ENCODE peak calls at places on chromosomes 16 and 17, in four cellular contexts. Z, P, I and O are unnamed samples.

GRCh38 chr16:14037960-14038359 is 33.2 kb upstream of the MRTFB start:
- DNase-seq in Z (no peak), P (no peak), I (no peak), O (no peak)

GRCh38 chr16:28897826-28898225 is 19.5 kb downstream of the ATP2A1 start:
- DNase-seq in Z (no peak), P (no peak), I (no peak), O (no peak)

GRCh38 chr17:21167303-21167702 is 40.5 kb downstream of the DHRS7B start:
- DNase-seq in Z (no peak), P (peak; percentile 5), I (no peak), O (no peak)

GRCh38 chr17:35731239-35731931 is at the start of gene RASL10B:
- DNase-seq in Z (peak; percentile 92), P (peak; percentile 31), I (no peak), O (peak; percentile 28)

GRCh38 chr17:79505199-79505598 is 105.7 kb downstream of the RBFOX3 start:
- DNase-seq in Z (no peak), P (no peak), I (no peak), O (no peak)

GRCh38 chr16:17233301-17234002 is 237.3 kb downstream of the XYLT1 start:
- DNase-seq in Z (no peak), P (no peak), I (no peak), O (no peak)

GRCh38 chr17:68498479-68499326 is 13.5 kb upstream of the PRKAR1A start:
- DNase-seq in Z (no peak), P (no peak), I (no peak), O (peak; percentile 18)

GRCh38 chr16:85557083-85557975 is 55.8 kb upstream of the GSE1 start:
- DNase-seq in Z (peak; percentile 71), P (no peak), I (no peak), O (no peak)

GRCh38 chr17:28897769-28898259 is 281 bp upstream of the FLOT2 start:
- DNase-seq in Z (no peak), P (no peak), I (no peak), O (peak; percentile 37)

GRCh38 chr16:3058173-3059030 is 7.0 kb upstream of the IL32 start:
- DNase-seq in Z (peak; percentile 61), P (no peak), I (no peak), O (no peak)

GRCh38 chr17:1627987-1628855 is at the start of gene SLC43A2:
- DNase-seq in Z (peak; percentile 86), P (peak; percentile 70), I (no peak), O (peak; percentile 83)

GRCh38 chr17:79808763-79809529 is 12.1 kb upstream of the CBX8 start:
- DNase-seq in Z (no peak), P (no peak), I (no peak), O (no peak)

GRCh38 chr17:35089846-35090193 is 26.3 kb upstream of the RFFL start:
- DNase-seq in Z (peak; percentile 39), P (peak; percentile 34), I (no peak), O (peak; percentile 54)

GRCh38 chr17:80566054-80566400 is 21.4 kb downstream of the RPTOR start:
- DNase-seq in Z (no peak), P (no peak), I (no peak), O (no peak)

GRCh38 chr16:65855171-65856145 is 511.0 kb upstream of the CDH5 start:
- DNase-seq in Z (no peak), P (no peak), I (no peak), O (no peak)
- H3K4me1 ChIP-seq in Z (no peaks in the 10 kb centered on the region), P (no peaks in the 10 kb centered on the region), I (no peaks in the 10 kb centered on the region), O (no peaks in the 10 kb centered on the region)

GRCh38 chr16:71723537-71724319 is 773 bp downstream of the PHLPP2 start:
- DNase-seq in Z (peak; percentile 95), P (peak; percentile 49), I (no peak), O (peak; percentile 75)
- TF ChIP-seq FOS in Z (no peak), P (no peak), I (no peak), O (no peak)

GRCh38 chr17:74454197-74455024 is 12.0 kb upstream of the CD300A start:
- DNase-seq in Z (no peak), P (peak; percentile 29), I (no peak), O (peak; percentile 46)
- TF ChIP-seq POLR2A in Z (peak; percentile 47), P (no peak), I (no peak), O (no peak)

DNA sequence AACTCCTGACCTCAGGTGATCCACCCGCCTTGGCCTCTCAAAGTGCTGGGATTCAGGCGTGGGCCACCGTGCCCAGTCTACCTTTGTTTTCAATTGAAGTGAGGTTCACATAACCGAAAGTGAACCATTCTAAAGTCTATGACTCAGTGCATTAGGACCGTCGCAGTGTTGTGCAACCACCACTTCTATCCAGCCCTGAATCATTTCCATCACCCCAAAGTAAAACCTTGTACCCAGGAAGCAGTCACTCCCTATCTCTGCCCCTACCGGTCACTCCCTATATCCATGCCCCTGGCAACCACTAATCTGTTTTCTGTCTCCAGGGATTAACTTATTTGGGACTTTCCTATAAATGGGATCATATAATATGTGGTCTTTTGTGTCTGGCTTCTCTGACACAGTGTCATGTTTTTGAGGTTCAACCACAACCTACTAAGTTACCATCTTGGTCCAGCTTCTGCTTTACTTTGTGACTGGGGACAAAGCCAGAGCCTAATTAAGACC is 28.3 kb upstream of the CDC42EP4 start:
- DNase-seq in Z (no peak), P (peak; percentile 95), I (peak; percentile 42), O (no peak)
- H3K4me1 ChIP-seq in Z (peaks cover 19% of the 10 kb centered on the region), P (peaks cover 58% of the 10 kb centered on the region), I (no peaks in the 10 kb centered on the region), O (peaks cover 8% of the 10 kb centered on the region)

GRCh38 chr17:73419896-73420295 is 108.1 kb upstream of the CDC42EP4 start:
- DNase-seq in Z (no peak), P (peak; percentile 4), I (no peak), O (no peak)

GRCh38 chr17:73419051-73419450 is 107.2 kb upstream of the CDC42EP4 start:
- DNase-seq in Z (no peak), P (no peak), I (no peak), O (no peak)

GRCh38 chr17:73414171-73414955 is 102.6 kb upstream of the CDC42EP4 start:
- DNase-seq in Z (no peak), P (no peak), I (no peak), O (no peak)

GRCh38 chr17:73412914-73413313 is 101.1 kb upstream of the CDC42EP4 start:
- DNase-seq in Z (no peak), P (no peak), I (no peak), O (no peak)

DNA sequence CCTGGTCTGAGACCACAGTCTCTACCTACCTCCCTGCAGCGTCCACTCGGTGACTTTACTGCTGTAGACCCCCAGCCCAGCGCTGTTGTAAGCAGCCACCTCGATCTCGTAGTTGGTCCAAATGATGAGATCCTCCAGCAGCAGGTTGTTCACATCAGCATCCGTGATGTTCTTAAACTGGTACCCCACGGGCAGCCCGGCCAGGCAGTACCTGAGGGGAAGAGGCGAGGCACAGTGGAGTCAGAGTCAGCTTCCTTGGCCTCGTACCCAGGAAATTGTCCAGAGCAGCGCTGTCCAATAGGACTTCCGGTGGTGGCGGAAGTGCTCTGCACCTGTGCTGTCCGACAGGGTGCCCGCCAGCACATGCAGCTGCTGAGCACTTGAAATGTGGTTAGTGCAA is 104.0 kb upstream of the CDC42EP4 start:
- DNase-seq in Z (no peak), P (no peak), I (no peak), O (no peak)
- TF ChIP-seq FOS in Z (no peak), P (no peak), I (no peak), O (no peak)

GRCh38 chr16:24118126-24118821 is 137.9 kb upstream of the CACNG3 start:
- DNase-seq in Z (no peak), P (no peak), I (no peak), O (no peak)
- TF ChIP-seq POLR2A in Z (no peak), P (no peak), I (no peak), O (no peak)

DNA sequence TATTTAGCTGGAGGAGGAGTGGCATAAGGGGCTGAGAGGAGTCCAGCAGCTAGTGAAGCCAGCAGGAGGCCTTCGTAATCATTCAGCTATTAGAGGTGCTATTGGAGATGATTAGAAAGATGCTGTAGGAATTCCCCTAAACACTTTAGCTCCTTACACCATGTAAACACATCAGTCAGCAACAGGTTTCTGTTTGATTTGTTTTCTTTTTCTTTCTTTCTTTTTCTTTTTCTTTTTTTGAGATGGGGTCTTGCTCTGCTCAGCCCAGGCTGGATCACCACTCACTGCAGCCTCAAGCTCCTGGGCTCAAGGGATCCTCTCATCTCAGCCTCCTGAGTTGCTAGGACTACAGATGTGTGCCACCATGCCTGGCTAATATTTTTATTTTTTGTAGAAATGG is 10.6 kb upstream of the SEPHS2 start:
- DNase-seq in Z (no peak), P (no peak), I (no peak), O (no peak)
- H3K4me1 ChIP-seq in Z (peaks cover 12% of the 10 kb centered on the region), P (no peaks in the 10 kb centered on the region), I (peaks cover 52% of the 10 kb centered on the region), O (no peaks in the 10 kb centered on the region)

GRCh38 chr17:70365098-70365583 is 195.8 kb downstream of the KCNJ2 start:
- DNase-seq in Z (no peak), P (peak; percentile 78), I (peak; percentile 71), O (peak; percentile 10)
- TF ChIP-seq FOS in Z (no peak), P (no peak), I (no peak), O (no peak)

GRCh38 chr17:41647038-41647813 is 22.9 kb upstream of the KRT17 start:
- DNase-seq in Z (no peak), P (no peak), I (no peak), O (no peak)

GRCh38 chr17:41649923-41650519 is 25.6 kb upstream of the KRT17 start:
- DNase-seq in Z (no peak), P (no peak), I (no peak), O (no peak)

GRCh38 chr17:41650794-41651624 is 26.6 kb upstream of the KRT17 start:
- DNase-seq in Z (no peak), P (no peak), I (no peak), O (no peak)

GRCh38 chr17:41647940-41648410 is 23.6 kb upstream of the KRT17 start:
- DNase-seq in Z (peak; percentile 87), P (peak; percentile 54), I (no peak), O (peak; percentile 63)

DNA sequence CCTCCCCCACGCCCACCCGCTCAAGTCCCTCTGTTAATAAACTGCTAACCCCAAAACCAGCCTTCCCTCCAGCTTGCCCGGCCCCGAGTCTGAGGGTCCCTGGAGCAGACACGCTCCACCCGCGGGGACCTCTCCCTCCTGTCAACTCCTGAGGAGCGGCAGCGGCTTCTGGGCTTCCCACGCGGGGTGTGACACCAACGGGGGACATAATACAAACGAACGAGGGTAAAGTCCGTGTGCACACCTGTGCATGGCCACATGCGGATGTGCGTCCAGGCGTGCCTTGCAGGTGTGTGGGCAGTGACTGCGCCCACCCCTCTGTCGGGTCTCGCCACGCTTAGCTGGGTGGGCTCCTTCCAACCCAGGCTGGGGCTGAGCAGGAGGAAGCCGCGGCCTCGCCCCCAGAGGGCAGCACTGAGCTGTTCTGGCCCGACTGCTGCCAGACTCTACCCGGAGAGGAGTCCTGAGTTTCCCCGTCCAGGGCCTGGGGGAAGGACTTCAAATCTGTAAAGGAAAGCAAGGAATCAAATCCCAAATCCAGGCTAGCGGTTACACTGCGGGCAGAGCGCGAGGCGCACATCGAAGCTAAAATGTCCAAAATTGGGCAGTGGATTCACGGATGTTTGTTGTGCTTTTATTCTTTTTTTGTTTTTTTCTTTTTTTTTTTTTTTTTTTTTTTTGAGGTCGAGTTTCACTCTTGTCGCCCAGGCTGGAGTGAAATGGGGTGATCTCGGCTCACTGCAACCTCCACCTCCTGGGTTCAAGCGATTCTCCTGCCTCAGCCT is 24.2 kb upstream of the KRT17 start:
- DNase-seq in Z (peak; percentile 87), P (peak; percentile 77), I (no peak), O (peak; percentile 78)
- TF ChIP-seq POLR2A in Z (no peak), P (no peak), I (no peak), O (no peak)

GRCh38 chr17:67378444-67379250 is 1.6 kb downstream of the PITPNC1 start:
- DNase-seq in Z (peak; percentile 77), P (peak; percentile 82), I (no peak), O (peak; percentile 83)
- H3K4me1 ChIP-seq in Z (peaks cover 38% of the 10 kb centered on the region), P (peaks cover 5% of the 10 kb centered on the region), I (no peaks in the 10 kb centered on the region), O (peaks cover 14% of the 10 kb centered on the region)